ENCODE peak calls at places on chromosomes 6 and 20, in seven cellular contexts. One of them, this sample, is unnamed.
A peak's percentile ranks its signal among the peaks of the same experiment; 100 is the strongest.

GRCh38 chr20:44967207-44967807 is 995 bp downstream of the STK4 start:
- DNase-seq in heart right ventricle: no peak
- DNase-seq in lower lobe of right lung: no peak
- DNase-seq in brain microvascular endothelial cell: no peak
- DNase-seq in upper lobe of right lung: no peak
- DNase-seq in CD4-positive, alpha-beta T cell: peak; percentile 45
- DNase-seq in right atrium auricular region: no peak
- DNase-seq in this sample: no peak

GRCh38 chr6:125871365-125871764 is 80.6 kb downstream of the NCOA7 start:
- DNase-seq in heart right ventricle: no peak
- DNase-seq in lower lobe of right lung: no peak
- DNase-seq in brain microvascular endothelial cell: no peak
- DNase-seq in upper lobe of right lung: no peak
- DNase-seq in CD4-positive, alpha-beta T cell: no peak
- DNase-seq in right atrium auricular region: no peak
- DNase-seq in this sample: no peak

GRCh38 chr6:6220718-6221117 is 99.7 kb downstream of the F13A1 start:
- DNase-seq in heart right ventricle: no peak
- DNase-seq in lower lobe of right lung: no peak
- DNase-seq in brain microvascular endothelial cell: no peak
- DNase-seq in upper lobe of right lung: no peak
- DNase-seq in CD4-positive, alpha-beta T cell: no peak
- DNase-seq in right atrium auricular region: no peak
- DNase-seq in this sample: no peak

GRCh38 chr6:141548969-141549368 is 583.8 kb upstream of the GJE1 start:
- DNase-seq in heart right ventricle: no peak
- DNase-seq in lower lobe of right lung: no peak
- DNase-seq in brain microvascular endothelial cell: peak; percentile 31
- DNase-seq in upper lobe of right lung: no peak
- DNase-seq in CD4-positive, alpha-beta T cell: no peak
- DNase-seq in right atrium auricular region: no peak
- DNase-seq in this sample: no peak

GRCh38 chr6:75458895-75459294 is 34.7 kb downstream of the FILIP1 start:
- DNase-seq in heart right ventricle: no peak
- DNase-seq in lower lobe of right lung: no peak
- DNase-seq in brain microvascular endothelial cell: peak; percentile 74
- DNase-seq in upper lobe of right lung: no peak
- DNase-seq in CD4-positive, alpha-beta T cell: no peak
- DNase-seq in right atrium auricular region: peak; percentile 69
- DNase-seq in this sample: no peak

GRCh38 chr6:149830731-149831379 is 33.3 kb downstream of the LRP11 start:
- DNase-seq in heart right ventricle: no peak
- DNase-seq in lower lobe of right lung: no peak
- DNase-seq in brain microvascular endothelial cell: peak; percentile 47
- DNase-seq in upper lobe of right lung: no peak
- DNase-seq in CD4-positive, alpha-beta T cell: no peak
- DNase-seq in right atrium auricular region: no peak
- DNase-seq in this sample: no peak

GRCh38 chr20:63323298-63323820 is 30.4 kb downstream of the COL20A1 start:
- DNase-seq in heart right ventricle: no peak
- DNase-seq in lower lobe of right lung: no peak
- DNase-seq in brain microvascular endothelial cell: no peak
- DNase-seq in upper lobe of right lung: peak; percentile 29
- DNase-seq in CD4-positive, alpha-beta T cell: no peak
- DNase-seq in right atrium auricular region: no peak
- DNase-seq in this sample: no peak

GRCh38 chr6:84410377-84410776 is 182.9 kb upstream of the CEP162 start:
- DNase-seq in heart right ventricle: no peak
- DNase-seq in lower lobe of right lung: no peak
- DNase-seq in brain microvascular endothelial cell: no peak
- DNase-seq in upper lobe of right lung: no peak
- DNase-seq in CD4-positive, alpha-beta T cell: no peak
- DNase-seq in right atrium auricular region: no peak
- DNase-seq in this sample: no peak

GRCh38 chr6:167795874-167796667 is 30.6 kb upstream of the AFDN start:
- DNase-seq in heart right ventricle: peak; percentile 62
- DNase-seq in lower lobe of right lung: peak; percentile 58
- DNase-seq in brain microvascular endothelial cell: no peak
- DNase-seq in upper lobe of right lung: no peak
- DNase-seq in CD4-positive, alpha-beta T cell: no peak
- DNase-seq in right atrium auricular region: no peak
- DNase-seq in this sample: no peak

GRCh38 chr20:38748863-38749153 is 548 bp downstream of the ACTR5 start:
- DNase-seq in heart right ventricle: no peak
- DNase-seq in lower lobe of right lung: no peak
- DNase-seq in brain microvascular endothelial cell: no peak
- DNase-seq in upper lobe of right lung: no peak
- DNase-seq in CD4-positive, alpha-beta T cell: no peak
- DNase-seq in right atrium auricular region: no peak
- DNase-seq in this sample: peak; percentile 55

GRCh38 chr6:142326539-142326938 is 24.7 kb downstream of the ADGRG6 start:
- DNase-seq in heart right ventricle: no peak
- DNase-seq in lower lobe of right lung: no peak
- DNase-seq in brain microvascular endothelial cell: no peak
- DNase-seq in upper lobe of right lung: no peak
- DNase-seq in CD4-positive, alpha-beta T cell: no peak
- DNase-seq in right atrium auricular region: no peak
- DNase-seq in this sample: no peak

GRCh38 chr6:145809211-145809610 is 5.4 kb downstream of the FBXO30 start:
- DNase-seq in heart right ventricle: no peak
- DNase-seq in lower lobe of right lung: no peak
- DNase-seq in brain microvascular endothelial cell: no peak
- DNase-seq in upper lobe of right lung: no peak
- DNase-seq in CD4-positive, alpha-beta T cell: no peak
- DNase-seq in right atrium auricular region: no peak
- DNase-seq in this sample: peak; percentile 42

GRCh38 chr20:57595041-57596030 is 24.9 kb downstream of the ZBP1 start:
- DNase-seq in heart right ventricle: no peak
- DNase-seq in lower lobe of right lung: peak; percentile 40
- DNase-seq in brain microvascular endothelial cell: no peak
- DNase-seq in upper lobe of right lung: no peak
- DNase-seq in CD4-positive, alpha-beta T cell: no peak
- DNase-seq in right atrium auricular region: no peak
- DNase-seq in this sample: no peak
- TF ChIP-seq CTCF in heart right ventricle: no peak
- TF ChIP-seq CTCF in lower lobe of right lung: no peak
- TF ChIP-seq CTCF in brain microvascular endothelial cell: no peak
- TF ChIP-seq CTCF in upper lobe of right lung: no peak
- TF ChIP-seq CTCF in CD4-positive, alpha-beta T cell: no peak
- TF ChIP-seq CTCF in right atrium auricular region: no peak
- TF ChIP-seq CTCF in this sample: no peak

DNA sequence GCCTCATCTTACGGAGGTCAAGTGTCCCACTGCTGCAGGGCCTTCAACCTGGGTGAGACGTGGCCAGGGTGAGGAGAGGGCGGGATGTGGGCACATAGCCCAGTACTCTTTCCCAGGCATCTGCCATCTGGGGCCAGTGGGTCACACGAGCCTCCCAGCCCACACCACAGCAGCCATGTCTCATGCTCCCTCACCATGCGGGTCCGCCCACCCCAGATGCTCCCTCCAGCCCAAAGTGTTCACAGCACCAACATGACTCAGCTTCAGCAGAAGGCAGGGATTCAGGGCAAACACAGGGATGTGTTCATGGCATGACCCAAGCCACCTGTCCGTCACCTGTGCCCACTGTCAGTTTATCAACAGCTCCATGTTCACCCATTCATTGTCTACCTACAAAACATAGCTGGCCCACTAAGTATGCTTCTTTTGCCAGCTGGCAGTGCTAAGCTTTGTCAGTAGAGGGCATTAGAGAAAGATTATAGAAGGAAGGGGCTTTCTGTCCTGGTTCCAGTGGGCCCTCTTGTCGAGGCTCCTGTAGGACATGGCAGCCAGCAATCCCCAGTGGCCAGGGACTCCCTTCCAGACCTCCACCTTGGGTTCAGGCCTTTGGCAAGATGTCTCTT is 109.2 kb downstream of the FOXF2 start:
- DNase-seq in heart right ventricle: no peak
- DNase-seq in lower lobe of right lung: no peak
- DNase-seq in brain microvascular endothelial cell: no peak
- DNase-seq in upper lobe of right lung: no peak
- DNase-seq in CD4-positive, alpha-beta T cell: no peak
- DNase-seq in right atrium auricular region: no peak
- DNase-seq in this sample: no peak
- TF ChIP-seq CTCF in heart right ventricle: no peak
- TF ChIP-seq CTCF in lower lobe of right lung: no peak
- TF ChIP-seq CTCF in brain microvascular endothelial cell: peak; percentile 35
- TF ChIP-seq CTCF in upper lobe of right lung: peak; percentile 5
- TF ChIP-seq CTCF in CD4-positive, alpha-beta T cell: no peak
- TF ChIP-seq CTCF in right atrium auricular region: no peak
- TF ChIP-seq CTCF in this sample: no peak

GRCh38 chr20:52429029-52429428 is 237.4 kb upstream of the ZFP64 start:
- DNase-seq in heart right ventricle: no peak
- DNase-seq in lower lobe of right lung: no peak
- DNase-seq in brain microvascular endothelial cell: no peak
- DNase-seq in upper lobe of right lung: no peak
- DNase-seq in CD4-positive, alpha-beta T cell: no peak
- DNase-seq in right atrium auricular region: no peak
- DNase-seq in this sample: no peak

GRCh38 chr20:52427960-52428359 is 236.4 kb upstream of the ZFP64 start:
- DNase-seq in heart right ventricle: no peak
- DNase-seq in lower lobe of right lung: no peak
- DNase-seq in brain microvascular endothelial cell: no peak
- DNase-seq in upper lobe of right lung: no peak
- DNase-seq in CD4-positive, alpha-beta T cell: no peak
- DNase-seq in right atrium auricular region: no peak
- DNase-seq in this sample: no peak

GRCh38 chr20:52426856-52427255 is 235.3 kb upstream of the ZFP64 start:
- DNase-seq in heart right ventricle: no peak
- DNase-seq in lower lobe of right lung: no peak
- DNase-seq in brain microvascular endothelial cell: no peak
- DNase-seq in upper lobe of right lung: no peak
- DNase-seq in CD4-positive, alpha-beta T cell: no peak
- DNase-seq in right atrium auricular region: no peak
- DNase-seq in this sample: no peak

GRCh38 chr20:52422574-52423463 is 231.2 kb upstream of the ZFP64 start:
- DNase-seq in heart right ventricle: no peak
- DNase-seq in lower lobe of right lung: no peak
- DNase-seq in brain microvascular endothelial cell: no peak
- DNase-seq in upper lobe of right lung: no peak
- DNase-seq in CD4-positive, alpha-beta T cell: no peak
- DNase-seq in right atrium auricular region: no peak
- DNase-seq in this sample: no peak

GRCh38 chr20:52425253-52425652 is 233.7 kb upstream of the ZFP64 start:
- DNase-seq in heart right ventricle: no peak
- DNase-seq in lower lobe of right lung: no peak
- DNase-seq in brain microvascular endothelial cell: no peak
- DNase-seq in upper lobe of right lung: no peak
- DNase-seq in CD4-positive, alpha-beta T cell: no peak
- DNase-seq in right atrium auricular region: peak; percentile 59
- DNase-seq in this sample: no peak
- TF ChIP-seq CTCF in heart right ventricle: no peak
- TF ChIP-seq CTCF in lower lobe of right lung: no peak
- TF ChIP-seq CTCF in brain microvascular endothelial cell: no peak
- TF ChIP-seq CTCF in upper lobe of right lung: no peak
- TF ChIP-seq CTCF in CD4-positive, alpha-beta T cell: no peak
- TF ChIP-seq CTCF in right atrium auricular region: no peak
- TF ChIP-seq CTCF in this sample: no peak

DNA sequence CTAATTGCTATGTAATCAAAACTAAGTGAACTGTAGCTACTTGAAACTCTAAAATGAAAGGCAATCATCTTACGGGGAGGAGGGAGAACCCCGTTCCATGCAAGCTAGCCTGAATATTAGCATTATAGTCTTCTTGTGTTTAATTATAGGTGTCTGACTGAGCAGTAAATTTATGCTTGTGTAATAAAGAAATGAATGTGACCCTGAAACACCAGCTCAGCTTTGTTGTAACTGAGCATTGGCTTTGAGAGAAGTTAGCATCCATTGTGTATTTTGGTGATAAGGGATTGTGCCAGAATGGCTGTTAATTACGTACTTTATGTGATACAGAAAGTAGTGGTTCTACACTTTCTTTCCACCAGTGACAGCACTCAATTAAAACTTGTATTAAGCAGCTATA is 86.9 kb downstream of the QKI start:
- DNase-seq in heart right ventricle: no peak
- DNase-seq in lower lobe of right lung: no peak
- DNase-seq in brain microvascular endothelial cell: no peak
- DNase-seq in upper lobe of right lung: no peak
- DNase-seq in CD4-positive, alpha-beta T cell: no peak
- DNase-seq in right atrium auricular region: no peak
- DNase-seq in this sample: no peak
- TF ChIP-seq CTCF in heart right ventricle: no peak
- TF ChIP-seq CTCF in lower lobe of right lung: no peak
- TF ChIP-seq CTCF in brain microvascular endothelial cell: no peak
- TF ChIP-seq CTCF in upper lobe of right lung: no peak
- TF ChIP-seq CTCF in CD4-positive, alpha-beta T cell: no peak
- TF ChIP-seq CTCF in right atrium auricular region: no peak
- TF ChIP-seq CTCF in this sample: no peak

GRCh38 chr20:41391587-41392001 is 25.0 kb upstream of the EMILIN3 start:
- DNase-seq in heart right ventricle: no peak
- DNase-seq in lower lobe of right lung: peak; percentile 45
- DNase-seq in brain microvascular endothelial cell: no peak
- DNase-seq in upper lobe of right lung: no peak
- DNase-seq in CD4-positive, alpha-beta T cell: no peak
- DNase-seq in right atrium auricular region: no peak
- DNase-seq in this sample: no peak

GRCh38 chr20:41386502-41387427 is 20.1 kb upstream of the EMILIN3 start:
- DNase-seq in heart right ventricle: peak; percentile 64
- DNase-seq in lower lobe of right lung: peak; percentile 32
- DNase-seq in brain microvascular endothelial cell: no peak
- DNase-seq in upper lobe of right lung: no peak
- DNase-seq in CD4-positive, alpha-beta T cell: no peak
- DNase-seq in right atrium auricular region: no peak
- DNase-seq in this sample: no peak

GRCh38 chr20:41390889-41391288 is 24.3 kb upstream of the EMILIN3 start:
- DNase-seq in heart right ventricle: no peak
- DNase-seq in lower lobe of right lung: no peak
- DNase-seq in brain microvascular endothelial cell: no peak
- DNase-seq in upper lobe of right lung: no peak
- DNase-seq in CD4-positive, alpha-beta T cell: no peak
- DNase-seq in right atrium auricular region: no peak
- DNase-seq in this sample: no peak

GRCh38 chr20:41392295-41392694 is 25.7 kb upstream of the EMILIN3 start:
- DNase-seq in heart right ventricle: no peak
- DNase-seq in lower lobe of right lung: peak; percentile 22
- DNase-seq in brain microvascular endothelial cell: no peak
- DNase-seq in upper lobe of right lung: no peak
- DNase-seq in CD4-positive, alpha-beta T cell: no peak
- DNase-seq in right atrium auricular region: no peak
- DNase-seq in this sample: no peak

DNA sequence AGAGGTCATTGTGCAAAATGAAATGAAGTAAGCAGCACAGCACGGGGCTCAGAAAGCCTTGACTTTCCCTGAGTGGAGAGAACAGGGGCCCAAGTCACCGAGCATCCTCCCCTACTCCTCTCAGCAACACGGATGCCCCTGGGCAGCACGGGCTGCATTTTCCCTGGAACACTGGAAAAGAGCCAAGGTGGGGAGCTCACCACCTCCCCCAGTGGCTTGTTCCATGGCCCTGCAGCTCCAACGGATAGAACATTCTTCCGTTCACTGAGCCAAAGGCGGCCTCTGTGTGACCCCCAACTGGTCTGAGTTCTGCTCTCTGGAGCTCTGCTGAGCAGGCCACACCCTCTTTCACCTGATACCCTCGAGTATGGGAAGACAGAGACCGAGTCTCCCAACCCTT is 20.8 kb upstream of the EMILIN3 start:
- DNase-seq in heart right ventricle: no peak
- DNase-seq in lower lobe of right lung: peak; percentile 35
- DNase-seq in brain microvascular endothelial cell: peak; percentile 11
- DNase-seq in upper lobe of right lung: no peak
- DNase-seq in CD4-positive, alpha-beta T cell: no peak
- DNase-seq in right atrium auricular region: no peak
- DNase-seq in this sample: no peak
- TF ChIP-seq CTCF in heart right ventricle: no peak
- TF ChIP-seq CTCF in lower lobe of right lung: no peak
- TF ChIP-seq CTCF in brain microvascular endothelial cell: peak; percentile 47
- TF ChIP-seq CTCF in upper lobe of right lung: no peak
- TF ChIP-seq CTCF in CD4-positive, alpha-beta T cell: no peak
- TF ChIP-seq CTCF in right atrium auricular region: no peak
- TF ChIP-seq CTCF in this sample: no peak